ENCODE peak calls at places on chromosomes 5 and 9, in five cellular contexts. C is HepG2, V is pancreas, S is Caco-2, N is NB4. G is an unnamed sample.

GRCh38 chr9:89743216-89743575 is 138.4 kb downstream of the GADD45G start:
- DNase-seq in C (no peak), V (no peak), S (no peak), N (peak; percentile 25), G (no peak)

GRCh38 chr5:176692835-176693476 is 45.7 kb downstream of the TSPAN17 start:
- DNase-seq in C (no peak), V (no peak), S (no peak), N (no peak), G (no peak)

GRCh38 chr5:38736089-38736488 is 109.7 kb upstream of the OSMR start:
- DNase-seq in C (no peak), V (no peak), S (no peak), N (no peak), G (no peak)

GRCh38 chr5:180802325-180803180 is at the start of gene MGAT1:
- DNase-seq in C (peak; percentile 65), V (peak; percentile 97), S (peak; percentile 89), N (peak; percentile 91), G (peak; percentile 96)

GRCh38 chr5:154193176-154193575 is 2.6 kb downstream of the GALNT10 start:
- DNase-seq in C (no peak), V (no peak), S (no peak), N (no peak), G (no peak)

GRCh38 chr9:137818286-137818685 is 59.3 kb upstream of the CACNA1B start:
- DNase-seq in C (no peak), V (no peak), S (no peak), N (no peak), G (no peak)

GRCh38 chr9:105114956-105115728 is 129.3 kb upstream of the SLC44A1 start:
- DNase-seq in C (no peak), V (no peak), S (no peak), N (peak; percentile 94), G (peak; percentile 54)

GRCh38 chr5:65774346-65774745 is 52.3 kb downstream of the NLN start:
- DNase-seq in C (no peak), V (no peak), S (no peak), N (no peak), G (peak; percentile 59)

GRCh38 chr9:111438576-111439235 is 45.5 kb downstream of the ECPAS start:
- DNase-seq in C (no peak), V (no peak), S (no peak), N (no peak), G (peak; percentile 14)

GRCh38 chr5:168291961-168292782 is 727 bp downstream of the WWC1 start:
- DNase-seq in C (no peak), V (peak; percentile 69), S (peak; percentile 60), N (no peak), G (peak; percentile 56)

GRCh38 chr5:14560091-14560595 is 21.4 kb upstream of the OTULINL start:
- DNase-seq in C (no peak), V (no peak), S (no peak), N (peak; percentile 92), G (no peak)

DNA sequence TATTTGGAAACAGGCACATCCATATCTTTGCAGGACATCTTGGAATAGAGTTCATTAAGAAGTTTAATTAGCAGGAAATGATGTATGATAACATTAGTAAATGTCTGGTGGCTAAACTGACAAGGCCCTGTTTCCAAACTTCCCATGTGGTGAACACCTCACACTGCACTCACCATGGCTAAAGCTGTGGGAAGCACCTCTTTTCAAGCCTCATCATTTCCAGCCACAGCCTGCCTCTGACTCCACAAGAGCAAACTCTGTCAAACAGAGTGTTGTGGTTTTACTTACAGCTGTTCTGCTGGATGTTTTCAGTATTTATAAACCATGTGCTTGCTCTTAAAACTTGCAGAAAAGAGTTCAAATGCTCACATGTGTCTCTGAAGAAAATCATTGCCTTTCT is 14.9 kb upstream of the NDUFB6 start:
- DNase-seq in C (no peak), V (no peak), S (no peak), N (no peak), G (no peak)
- TF ChIP-seq CTCF in C (no peak), V (no peak), S (no peak), N (no peak), G (no peak)

GRCh38 chr9:95317893-95318211 is 343 bp upstream of the FANCC start:
- DNase-seq in C (no peak), V (no peak), S (no peak), N (no peak), G (no peak)
- H3K4me3 ChIP-seq in C (peak overlapping the region; percentile 85), V (peak overlapping the region; percentile 100), S (peak overlapping the region; percentile 98), N (peak overlapping the region; percentile 74), G (peak overlapping the region; percentile 97)

GRCh38 chr5:32724526-32724925 is 13.4 kb downstream of the NPR3 start:
- DNase-seq in C (no peak), V (no peak), S (no peak), N (no peak), G (no peak)
- TF ChIP-seq CTCF in C (no peak), V (no peak), S (peak; percentile 8), N (no peak), G (no peak)

GRCh38 chr9:115849679-115850412 is 303.7 kb upstream of the PAPPA start:
- DNase-seq in C (no peak), V (no peak), S (no peak), N (no peak), G (peak; percentile 28)

GRCh38 chr9:115850548-115851304 is 302.9 kb upstream of the PAPPA start:
- DNase-seq in C (no peak), V (no peak), S (no peak), N (no peak), G (peak; percentile 71)

GRCh38 chr9:115855458-115856133 is 298.0 kb upstream of the PAPPA start:
- DNase-seq in C (no peak), V (no peak), S (no peak), N (no peak), G (no peak)
- H3K4me3 ChIP-seq in C (no peak overlapping the region), V (no peak overlapping the region), S (no peak overlapping the region), N (no peak overlapping the region), G (no peak overlapping the region)

GRCh38 chr9:136693135-136693489 is 5.9 kb upstream of the AGPAT2 start:
- DNase-seq in C (no peak), V (no peak), S (no peak), N (no peak), G (no peak)

GRCh38 chr9:136693490-136694162 is 6.4 kb upstream of the AGPAT2 start:
- DNase-seq in C (peak; percentile 63), V (peak; percentile 85), S (peak; percentile 87), N (no peak), G (no peak)

GRCh38 chr9:136691316-136692189 is 4.3 kb upstream of the AGPAT2 start:
- DNase-seq in C (no peak), V (no peak), S (no peak), N (no peak), G (no peak)

GRCh38 chr9:136690841-136691261 is 3.6 kb upstream of the AGPAT2 start:
- DNase-seq in C (no peak), V (no peak), S (no peak), N (no peak), G (no peak)

DNA sequence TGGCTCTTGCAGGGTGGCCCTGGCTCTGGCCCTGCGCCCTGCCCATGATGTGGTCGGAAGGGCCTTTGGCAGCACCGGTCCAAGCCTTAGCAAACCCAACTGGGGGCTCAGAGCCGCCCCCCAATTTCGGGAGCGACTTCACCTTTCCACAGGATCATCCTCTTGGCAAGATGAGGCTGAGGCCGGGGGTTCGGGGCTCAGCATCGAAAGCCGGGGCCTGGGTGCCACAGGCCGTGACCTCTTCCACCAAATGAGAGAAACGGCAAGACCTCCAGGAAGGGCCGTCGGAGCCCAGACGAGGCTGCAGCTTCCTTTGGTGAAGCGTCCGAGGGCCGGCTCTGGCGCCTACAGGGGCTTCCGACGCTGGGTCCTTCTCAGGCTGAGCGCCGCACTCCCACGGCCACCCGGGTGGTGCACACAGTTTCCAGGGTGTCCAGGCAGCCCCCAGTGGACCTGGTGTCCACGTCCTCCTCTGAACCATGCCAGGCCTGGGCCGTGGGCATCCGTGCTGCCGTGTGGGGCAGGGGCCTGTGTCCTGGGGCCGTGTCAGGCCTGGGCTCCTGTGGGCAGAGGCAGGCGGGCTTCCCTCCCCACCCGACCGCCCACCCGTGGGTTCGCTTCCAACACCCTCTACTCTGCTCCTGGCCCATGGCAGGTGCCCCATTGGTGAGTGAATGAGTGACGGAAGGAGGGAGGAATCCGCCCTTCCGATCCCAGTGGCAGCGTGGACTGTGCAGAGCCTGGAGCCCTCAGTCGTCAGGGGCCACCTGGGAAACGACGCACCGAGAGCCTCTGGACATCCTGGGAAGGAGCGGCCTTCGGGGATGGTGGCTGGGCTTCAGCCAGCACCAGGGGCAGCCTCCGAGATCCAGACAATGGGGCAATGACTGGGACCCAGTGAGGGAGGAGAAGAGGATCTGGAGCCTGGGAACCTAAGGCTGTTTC is 5.2 kb upstream of the AGPAT2 start:
- DNase-seq in C (no peak), V (peak; percentile 58), S (no peak), N (no peak), G (no peak)
- TF ChIP-seq CTCF in C (no peak), V (no peak), S (no peak), N (no peak), G (no peak)

GRCh38 chr5:132655821-132656773 is 1.9 kb upstream of the IL13 start:
- DNase-seq in C (no peak), V (no peak), S (no peak), N (peak; percentile 74), G (no peak)
- H3K4me3 ChIP-seq in C (no peak overlapping the region), V (peak overlapping the region; percentile 44), S (peak overlapping the region; percentile 12), N (no peak overlapping the region), G (peak overlapping the region; percentile 53)

GRCh38 chr9:950139-950538 is 26.3 kb upstream of the DMRT3 start:
- DNase-seq in C (no peak), V (no peak), S (no peak), N (no peak), G (no peak)
- TF ChIP-seq CTCF in C (no peak), V (no peak), S (no peak), N (no peak), G (no peak)

DNA sequence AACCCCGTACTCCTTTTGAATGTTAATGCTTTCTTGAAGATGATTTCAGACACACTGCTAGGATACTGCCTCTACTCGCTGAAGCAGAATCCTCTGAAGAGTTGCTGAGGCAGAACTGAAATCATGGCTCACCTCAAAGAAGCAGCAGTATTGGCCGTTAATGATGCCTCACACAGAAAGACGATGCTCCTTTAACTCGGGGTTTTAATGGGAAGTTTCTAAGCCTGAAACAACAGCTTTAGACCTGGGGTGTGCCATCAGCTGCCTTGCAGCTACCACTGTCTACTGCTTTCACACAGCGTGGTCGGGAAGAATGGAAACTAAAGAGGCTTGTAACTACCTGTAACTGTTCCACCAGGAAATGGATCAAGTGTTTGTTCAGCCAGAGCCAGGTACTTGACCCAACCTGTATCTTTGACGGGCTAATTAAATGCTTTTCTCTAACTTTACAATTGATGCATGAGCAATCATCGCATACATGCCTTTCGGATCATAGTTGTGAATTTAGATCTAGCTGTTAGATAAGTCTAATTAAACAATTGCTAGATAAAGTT is at the start of gene CTXN3:
- DNase-seq in C (no peak), V (no peak), S (no peak), N (no peak), G (no peak)
- H3K4me3 ChIP-seq in C (no peak within 1 kb of the TSS), V (no peak within 1 kb of the TSS), S (no peak within 1 kb of the TSS), N (no peak within 1 kb of the TSS), G (no peak within 1 kb of the TSS)

GRCh38 chr9:88706193-88707112 is 171.5 kb downstream of the NXNL2 start:
- DNase-seq in C (peak; percentile 99), V (no peak), S (no peak), N (no peak), G (no peak)
- TF ChIP-seq CTCF in C (peak; percentile 88), V (no peak), S (no peak), N (no peak), G (no peak)

G was measured in foreskin fibroblast.